ENCODE peak calls at places on chromosomes 6 and 20, in six cellular contexts. K is psoas muscle, F is tibial artery, Y is heart right ventricle, N is AG04450, P is OCI-LY7. S is an unnamed sample.
A peak's percentile ranks its signal among the peaks of the same experiment; 100 is the strongest.

GRCh38 chr20:45059022-45059728 is 41.8 kb downstream of the KCNS1 start:
- DNase-seq in K (no peak), F (no peak), Y (no peak), N (no peak), P (no peak), S (no peak)

GRCh38 chr6:11391934-11392777 is 145.4 kb upstream of the TMEM170B start:
- DNase-seq in K (no peak), F (no peak), Y (no peak), N (no peak), P (no peak), S (no peak)

GRCh38 chr6:150534514-150534913 is 65.2 kb upstream of the PLEKHG1 start:
- DNase-seq in K (no peak), F (no peak), Y (no peak), N (no peak), P (no peak), S (no peak)

GRCh38 chr20:32050851-32051556 is 1.0 kb upstream of the HCK start:
- DNase-seq in K (peak; percentile 43), F (peak; percentile 49), Y (peak; percentile 47), N (no peak), P (no peak), S (no peak)

GRCh38 chr6:112929661-112930060 is 582.5 kb downstream of the RFPL4B start:
- DNase-seq in K (no peak), F (no peak), Y (no peak), N (no peak), P (no peak), S (no peak)

GRCh38 chr6:105616521-105616920 is 213.6 kb upstream of the PREP start:
- DNase-seq in K (no peak), F (no peak), Y (no peak), N (no peak), P (no peak), S (no peak)

GRCh38 chr20:54023406-54023805 is 47.0 kb downstream of the BCAS1 start:
- DNase-seq in K (no peak), F (no peak), Y (no peak), N (no peak), P (no peak), S (no peak)

GRCh38 chr6:53315086-53315724 is 33.5 kb downstream of the ELOVL5 start:
- DNase-seq in K (no peak), F (no peak), Y (no peak), N (no peak), P (no peak), S (no peak)

GRCh38 chr6:87078983-87079616 is 15.8 kb downstream of the CGA start:
- DNase-seq in K (peak; percentile 31), F (peak; percentile 52), Y (peak; percentile 52), N (peak; percentile 20), P (peak; percentile 69), S (peak; percentile 43)

GRCh38 chr6:140003217-140003616 is 628.8 kb upstream of the CITED2 start:
- DNase-seq in K (no peak), F (no peak), Y (no peak), N (no peak), P (no peak), S (no peak)

GRCh38 chr6:128521302-128521632 is 868 bp upstream of the PTPRK start:
- DNase-seq in K (no peak), F (no peak), Y (no peak), N (no peak), P (no peak), S (no peak)

GRCh38 chr6:84428300-84428907 is 201.0 kb upstream of the CEP162 start:
- DNase-seq in K (peak; percentile 23), F (peak; percentile 69), Y (no peak), N (no peak), P (peak; percentile 21), S (no peak)

GRCh38 chr6:7726416-7727149 is 684 bp downstream of the BMP6 start:
- DNase-seq in K (peak; percentile 15), F (no peak), Y (no peak), N (no peak), P (peak; percentile 19), S (no peak)

GRCh38 chr6:33297956-33298772 is 578 bp downstream of the RGL2 start:
- DNase-seq in K (peak; percentile 66), F (peak; percentile 85), Y (peak; percentile 84), N (no peak), P (peak; percentile 64), S (peak; percentile 38)

GRCh38 chr6:131914967-131915751 is 36.0 kb downstream of the CCN2 start:
- DNase-seq in K (peak; percentile 38), F (peak; percentile 81), Y (peak; percentile 63), N (peak; percentile 74), P (peak; percentile 79), S (peak; percentile 2)

GRCh38 chr6:31402324-31403282 is 792 bp upstream of the MICA start:
- DNase-seq in K (no peak), F (peak; percentile 42), Y (peak; percentile 24), N (no peak), P (peak; percentile 54), S (no peak)

GRCh38 chr20:9699181-9699580 is 139.7 kb downstream of the PAK5 start:
- DNase-seq in K (no peak), F (no peak), Y (no peak), N (no peak), P (no peak), S (no peak)

GRCh38 chr6:38517005-38517404 is 122.7 kb downstream of the BTBD9 start:
- DNase-seq in K (no peak), F (no peak), Y (no peak), N (no peak), P (no peak), S (no peak)

GRCh38 chr6:18186033-18186432 is 30.8 kb downstream of the KDM1B start:
- DNase-seq in K (no peak), F (no peak), Y (no peak), N (no peak), P (no peak), S (no peak)

GRCh38 chr20:2900845-2901592 is 27.7 kb downstream of the PTPRA start:
- DNase-seq in K (no peak), F (no peak), Y (no peak), N (no peak), P (peak; percentile 72), S (no peak)

GRCh38 chr6:41801380-41801779 is 13.9 kb downstream of the TOMM6 start:
- DNase-seq in K (no peak), F (no peak), Y (no peak), N (no peak), P (peak; percentile 35), S (no peak)

GRCh38 chr6:126056355-126057004 is 70.1 kb downstream of the TRMT11 start:
- DNase-seq in K (no peak), F (no peak), Y (no peak), N (no peak), P (no peak), S (no peak)

GRCh38 chr20:59253779-59254319 is 46.6 kb upstream of the EDN3 start:
- DNase-seq in K (no peak), F (no peak), Y (no peak), N (no peak), P (no peak), S (no peak)

GRCh38 chr6:127606131-127606562 is 29.2 kb downstream of the C6orf58 start:
- DNase-seq in K (no peak), F (no peak), Y (no peak), N (no peak), P (no peak), S (no peak)

GRCh38 chr20:19828233-19828632 is 70.2 kb downstream of the RIN2 start:
- DNase-seq in K (no peak), F (no peak), Y (no peak), N (no peak), P (peak; percentile 23), S (no peak)

GRCh38 chr6:159416891-159417540 is 247.8 kb downstream of the FNDC1 start:
- DNase-seq in K (no peak), F (no peak), Y (no peak), N (no peak), P (no peak), S (no peak)

GRCh38 chr20:36770680-36771079 is 2.9 kb downstream of the DSN1 start:
- DNase-seq in K (no peak), F (no peak), Y (no peak), N (no peak), P (no peak), S (no peak)

GRCh38 chr6:392441-393390 is 1.2 kb downstream of the IRF4 start:
- DNase-seq in K (no peak), F (no peak), Y (no peak), N (no peak), P (peak; percentile 60), S (no peak)

GRCh38 chr6:84033523-84034451 is at the start of gene MRAP2:
- DNase-seq in K (peak; percentile 17), F (no peak), Y (no peak), N (no peak), P (no peak), S (no peak)

GRCh38 chr6:160378218-160378617 is 30.0 kb downstream of the SLC22A3 start:
- DNase-seq in K (no peak), F (no peak), Y (no peak), N (no peak), P (no peak), S (no peak)

GRCh38 chr20:24353135-24353694 is 116.2 kb upstream of the SYNDIG1 start:
- DNase-seq in K (no peak), F (no peak), Y (no peak), N (no peak), P (no peak), S (no peak)

DNA sequence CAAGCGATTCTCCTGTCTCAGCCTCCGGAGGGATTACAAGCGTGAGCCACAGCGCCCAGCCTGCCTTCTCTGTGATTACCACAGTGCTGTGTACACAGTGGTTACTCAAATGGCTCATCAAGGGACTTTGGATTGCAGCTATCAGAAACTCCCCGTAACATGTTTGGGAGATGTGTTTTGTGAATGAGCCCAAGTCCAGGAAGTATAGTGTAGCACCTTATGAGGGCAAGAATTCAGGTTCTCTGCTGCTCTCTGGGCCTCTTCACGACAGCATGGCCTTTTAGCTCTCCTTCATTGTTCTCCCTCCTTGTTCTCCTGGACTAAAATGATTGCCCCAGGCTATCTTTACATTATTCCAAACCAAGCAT is 34.1 kb upstream of the RPL7L1 start:
- DNase-seq in K (no peak), F (no peak), Y (no peak), N (no peak), P (no peak), S (no peak)
- H3K27ac ChIP-seq in K (peak overlapping the region; percentile 85), F (no peak overlapping the region), Y (no peak overlapping the region), N (no peak overlapping the region), P (no peak overlapping the region), S (no peak overlapping the region)

GRCh38 chr20:41468994-41469600 is 102.5 kb upstream of the EMILIN3 start:
- DNase-seq in K (no peak), F (no peak), Y (peak; percentile 57), N (no peak), P (no peak), S (no peak)
- H3K27ac ChIP-seq in K (no peak overlapping the region), F (no peak overlapping the region), Y (peak overlapping the region; percentile 23), N (no peak overlapping the region), P (no peak overlapping the region), S (no peak overlapping the region)

GRCh38 chr6:107756661-107757060 is 67.5 kb downstream of the SCML4 start:
- DNase-seq in K (no peak), F (no peak), Y (no peak), N (no peak), P (no peak), S (no peak)
- H3K27ac ChIP-seq in K (no peak overlapping the region), F (no peak overlapping the region), Y (no peak overlapping the region), N (no peak overlapping the region), P (no peak overlapping the region), S (no peak overlapping the region)

DNA sequence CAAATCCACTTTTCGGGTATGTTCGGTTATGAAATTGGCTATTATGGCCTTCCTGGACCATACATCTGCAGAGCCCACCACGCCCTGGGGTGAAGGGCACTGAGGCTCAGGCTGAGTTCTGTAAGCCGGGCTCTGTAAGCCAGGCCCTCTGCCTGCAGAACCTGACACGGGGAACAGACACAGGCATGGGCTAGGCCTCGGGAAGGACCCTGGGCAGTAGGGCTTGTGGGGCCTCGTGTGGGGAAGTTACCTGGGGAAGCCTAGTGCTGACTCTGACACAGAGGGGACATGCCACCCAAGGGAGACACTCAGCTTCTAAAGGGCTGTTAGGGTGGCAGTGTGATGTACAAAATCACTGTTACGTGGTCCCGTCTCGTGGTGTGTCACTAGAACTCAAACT is 23.4 kb upstream of the TCFL5 start:
- DNase-seq in K (no peak), F (no peak), Y (no peak), N (no peak), P (no peak), S (no peak)
- H3K27ac ChIP-seq in K (no peak overlapping the region), F (no peak overlapping the region), Y (no peak overlapping the region), N (no peak overlapping the region), P (no peak overlapping the region), S (no peak overlapping the region)

S was measured in caudate nucleus.